ENCODE peak calls at places on chromosomes 4 and X, in four cellular contexts. J is K562, S is GM12878, M is HepG2. P is an unnamed sample.

GRCh38 chr4:70925899-70926635 is 23.9 kb downstream of the MOB1B start:
- DNase-seq in J (no peak), S (peak), M (no peak), P (no peak)

GRCh38 chr4:76342191-76342590 is 35.7 kb downstream of the STBD1 start:
- DNase-seq in J (no peak), S (no peak), M (no peak), P (no peak)

GRCh38 chr4:102343964-102344519 is 1.2 kb downstream of the SLC39A8 start:
- DNase-seq in J (peak), S (peak), M (no peak), P (no peak)

GRCh38 chrX:154519389-154519788 is 3.4 kb upstream of the FAM3A start:
- DNase-seq in J (no peak), S (no peak), M (no peak), P (no peak)

GRCh38 chr4:151541438-151542071 is 132.6 kb downstream of the FHIP1A start:
- DNase-seq in J (no peak), S (no peak), M (no peak), P (no peak)

GRCh38 chr4:152735302-152735917 is 44.1 kb downstream of the TIGD4 start:
- DNase-seq in J (no peak), S (peak), M (no peak), P (no peak)

GRCh38 chr4:104394409-104394813 is 100.3 kb downstream of the CXXC4 start:
- DNase-seq in J (no peak), S (no peak), M (no peak), P (no peak)

GRCh38 chr4:37540486-37540885 is 145.7 kb downstream of the RELL1 start:
- DNase-seq in J (no peak), S (no peak), M (no peak), P (no peak)

GRCh38 chr4:59597536-59598232 is 1602.4 kb upstream of the ADGRL3 start:
- DNase-seq in J (no peak), S (no peak), M (no peak), P (no peak)

GRCh38 chr4:159150380-159150779 is 47.5 kb downstream of the RAPGEF2 start:
- DNase-seq in J (no peak), S (no peak), M (no peak), P (no peak)

GRCh38 chrX:43703211-43703791 is 47.2 kb downstream of the MAOA start:
- DNase-seq in J (no peak), S (no peak), M (peak), P (no peak)

GRCh38 chr4:188143731-188144130 is 4.5 kb downstream of the TRIML1 start:
- DNase-seq in J (no peak), S (no peak), M (no peak), P (no peak)

GRCh38 chr4:109432203-109432602 is 1.4 kb upstream of the SEC24B start:
- DNase-seq in J (no peak), S (no peak), M (no peak), P (no peak)

GRCh38 chrX:47311857-47312774 is 58.3 kb upstream of the ZNF157 start:
- DNase-seq in J (peak), S (no peak), M (peak), P (no peak)

GRCh38 chr4:174494731-174495130 is 27.6 kb downstream of the HPGD start:
- DNase-seq in J (no peak), S (no peak), M (no peak), P (no peak)

GRCh38 chrX:116198810-116199209 is 28.3 kb downstream of the AGTR2 start:
- DNase-seq in J (no peak), S (no peak), M (peak), P (no peak)

GRCh38 chr4:5753366-5753765 is 42.4 kb downstream of the EVC start:
- DNase-seq in J (no peak), S (no peak), M (no peak), P (no peak)
- TF ChIP-seq SIN3A in J (no peak), S (no peak), M (no peak), P (no peak)

GRCh38 chr4:184806711-184807110 is 19.1 kb downstream of the ACSL1 start:
- DNase-seq in J (no peak), S (no peak), M (no peak), P (no peak)

GRCh38 chr4:184804621-184805020 is 21.1 kb downstream of the ACSL1 start:
- DNase-seq in J (no peak), S (no peak), M (no peak), P (no peak)

GRCh38 chr4:184807261-184807660 is 18.5 kb downstream of the ACSL1 start:
- DNase-seq in J (no peak), S (no peak), M (no peak), P (no peak)

GRCh38 chr4:184806246-184806550 is 19.6 kb downstream of the ACSL1 start:
- DNase-seq in J (no peak), S (no peak), M (no peak), P (no peak)

DNA sequence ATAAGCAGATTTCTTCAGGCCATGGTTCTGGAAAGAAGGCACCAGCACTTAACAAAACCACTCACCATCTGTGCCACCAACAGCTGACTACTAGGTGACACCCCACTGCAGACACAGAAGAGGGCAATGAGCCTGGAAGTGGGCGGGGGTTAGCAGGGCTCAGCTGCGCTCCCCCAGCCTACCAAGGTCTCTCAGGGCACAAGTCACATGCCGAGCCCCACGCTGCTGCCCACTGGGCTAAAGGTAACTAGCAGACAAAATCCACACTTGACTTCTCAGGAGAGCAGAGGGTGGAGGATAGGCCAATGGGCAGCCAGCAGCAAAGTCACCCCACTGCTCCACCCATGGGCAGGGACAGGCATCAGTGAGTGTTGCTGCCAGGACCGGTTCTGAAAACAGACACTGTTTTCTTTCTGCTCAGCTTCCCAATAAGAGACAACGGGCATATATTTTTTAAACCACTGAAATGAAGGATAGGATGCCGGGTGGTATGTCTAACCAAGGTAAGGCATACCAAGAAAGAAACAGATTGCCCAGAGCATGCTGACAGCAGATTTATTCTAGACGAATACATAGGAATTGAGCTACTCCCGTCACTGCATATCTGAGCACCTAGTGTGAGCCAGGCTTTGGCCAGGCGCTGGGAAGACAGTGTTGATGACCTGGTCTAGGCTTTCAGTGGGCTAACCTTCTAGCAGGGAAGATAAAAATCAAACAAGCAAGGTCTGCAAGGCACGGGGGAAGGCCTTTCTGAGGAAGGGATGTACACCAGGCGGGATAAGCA is 20.1 kb downstream of the ACSL1 start:
- DNase-seq in J (no peak), S (no peak), M (no peak), P (no peak)
- TF ChIP-seq POLR2A in J (no peak), S (no peak), M (no peak), P (no peak)

GRCh38 chrX:111131572-111131971 is 35.6 kb downstream of the PAK3 start:
- DNase-seq in J (no peak), S (no peak), M (no peak), P (no peak)
- TF ChIP-seq USF2 in J (no peak), S (no peak), M (no peak), P (no peak)

GRCh38 chr4:147340547-147341225 is 140.2 kb upstream of the EDNRA start:
- DNase-seq in J (no peak), S (peak), M (no peak), P (no peak)
- TF ChIP-seq SIN3A in J (no peak), S (no peak), M (no peak), P (no peak)

GRCh38 chrX:22184096-22184495 is 88.6 kb upstream of the CBLL2 start:
- DNase-seq in J (no peak), S (no peak), M (no peak), P (no peak)
- TF ChIP-seq POLR2A in J (no peak), S (no peak), M (no peak), P (no peak)

GRCh38 chr4:26701786-26702227 is 117.9 kb downstream of the TBC1D19 start:
- DNase-seq in J (peak), S (no peak), M (no peak), P (no peak)
- TF ChIP-seq USF2 in J (no peak), S (no peak), M (no peak), P (no peak)